ENCODE peak calls at places on chromosomes 11 and 22, in nine cellular contexts. R, V, D, P, F, U, I, G and J are unnamed samples.

GRCh38 chr11:65558785-65559509 is 788 bp upstream of the LTBP3 start:
- DNase-seq in U (no peak), G (no peak), V (no peak), R (peak; percentile 91), P (no peak), D (no peak), I (peak; percentile 64), F (no peak), J (peak; percentile 91)

GRCh38 chr11:120035756-120036155 is 102.2 kb downstream of the TRIM29 start:
- DNase-seq in U (no peak), I (no peak), V (no peak), R (no peak), P (no peak), G (no peak), F (no peak), D (no peak), J (no peak)

GRCh38 chr11:3192511-3193372 is 25.9 kb downstream of the MRGPRG start:
- DNase-seq in F (no peak), V (no peak), R (peak; percentile 71), I (no peak), P (no peak), U (no peak), G (no peak), D (no peak), J (no peak)

GRCh38 chr11:18394928-18395734 is 768 bp downstream of the LDHA start:
- DNase-seq in P (no peak), I (peak; percentile 9), R (peak; percentile 70), D (peak; percentile 18), G (no peak), F (peak; percentile 39), U (no peak), V (no peak), J (peak; percentile 36)

GRCh38 chr11:3046190-3046589 is 11.0 kb downstream of the CARS1 start:
- DNase-seq in D (no peak), U (no peak), V (no peak), R (peak; percentile 80), F (no peak), G (no peak), P (no peak), I (no peak), J (no peak)

GRCh38 chr11:102309621-102310541 is 7.4 kb upstream of the BIRC3 start:
- DNase-seq in R (no peak), P (no peak), F (no peak), I (no peak), G (no peak), D (no peak), U (no peak), V (no peak), J (no peak)

GRCh38 chr22:35437038-35437437 is 37.1 kb downstream of the MCM5 start:
- DNase-seq in F (no peak), V (no peak), U (no peak), P (no peak), R (no peak), G (no peak), D (no peak), I (no peak), J (no peak)

GRCh38 chr22:26139320-26139719 is 29.9 kb upstream of the SEZ6L start:
- DNase-seq in F (no peak), I (peak; percentile 46), P (no peak), V (no peak), R (peak; percentile 91), U (no peak), D (no peak), G (no peak), J (no peak)

GRCh38 chr11:129021295-129021694 is 78.6 kb upstream of the TP53AIP1 start:
- DNase-seq in R (no peak), V (no peak), F (no peak), U (no peak), P (no peak), D (no peak), G (no peak), I (no peak), J (no peak)

GRCh38 chr22:43570531-43571144 is 158.8 kb downstream of the MPPED1 start:
- DNase-seq in U (no peak), G (no peak), F (no peak), I (no peak), V (no peak), R (no peak), P (no peak), D (no peak), J (no peak)

GRCh38 chr11:44351898-44352498 is 42.1 kb upstream of the ALX4 start:
- DNase-seq in V (no peak), F (no peak), R (no peak), D (no peak), I (no peak), U (no peak), G (no peak), P (no peak), J (no peak)

GRCh38 chr22:47294222-47294532 is 531.7 kb downstream of the TBC1D22A start:
- DNase-seq in V (no peak), F (no peak), G (no peak), I (no peak), U (peak; percentile 63), P (peak; percentile 7), R (peak; percentile 51), D (no peak), J (no peak)

GRCh38 chr22:42493393-42493792 is 26.2 kb downstream of the RRP7A start:
- DNase-seq in U (no peak), I (no peak), P (no peak), V (no peak), F (no peak), G (no peak), R (no peak), D (no peak), J (no peak)

GRCh38 chr11:85774256-85775097 is 36.5 kb downstream of the SYTL2 start:
- DNase-seq in V (no peak), G (no peak), F (no peak), P (no peak), D (no peak), R (no peak), I (no peak), U (no peak), J (no peak)

GRCh38 chr11:78244546-78245315 is 56.0 kb downstream of the USP35 start:
- DNase-seq in G (no peak), P (no peak), D (no peak), I (no peak), V (no peak), U (no peak), F (no peak), R (no peak), J (no peak)

GRCh38 chr11:35377262-35377661 is 42.1 kb downstream of the SLC1A2 start:
- DNase-seq in U (no peak), R (no peak), V (no peak), P (no peak), G (no peak), F (no peak), D (no peak), I (no peak), J (no peak)

GRCh38 chr11:64723907-64724862 is 1.2 kb upstream of the NRXN2 start:
- DNase-seq in U (no peak), P (no peak), D (no peak), I (no peak), R (peak; percentile 76), V (no peak), G (no peak), F (no peak), J (no peak)

GRCh38 chr11:37182036-37182435 is 584.0 kb upstream of the RAG2 start:
- DNase-seq in R (no peak), P (no peak), U (no peak), G (no peak), F (no peak), V (no peak), I (no peak), D (no peak), J (no peak)

GRCh38 chr11:70243912-70244652 is 26.4 kb upstream of the PPFIA1 start:
- DNase-seq in R (peak; percentile 48), D (no peak), F (no peak), U (no peak), G (no peak), I (no peak), P (peak; percentile 13), V (no peak), J (no peak)

GRCh38 chr22:46815132-46815531 is 52.7 kb downstream of the TBC1D22A start:
- DNase-seq in V (no peak), U (no peak), I (no peak), P (no peak), D (no peak), F (no peak), G (no peak), R (no peak), J (no peak)

GRCh38 chr11:110763249-110764011 is 51.2 kb upstream of the ARHGAP20 start:
- DNase-seq in U (peak; percentile 72), I (peak; percentile 7), F (no peak), R (no peak), V (no peak), D (no peak), G (no peak), P (peak; percentile 67), J (no peak)

GRCh38 chr22:21714059-21714770 is 21.4 kb downstream of the YPEL1 start:
- DNase-seq in P (no peak), U (no peak), D (no peak), I (peak; percentile 89), R (no peak), V (no peak), G (no peak), F (no peak), J (no peak)

GRCh38 chr11:19628018-19628417 is 84.6 kb upstream of the NAV2 start:
- DNase-seq in G (no peak), F (no peak), U (peak; percentile 45), R (no peak), P (peak; percentile 84), D (no peak), V (no peak), I (peak; percentile 6), J (peak; percentile 33)

GRCh38 chr11:12232819-12233601 is 122.6 kb downstream of the MICAL2 start:
- DNase-seq in R (no peak), V (no peak), I (no peak), F (no peak), P (peak; percentile 83), U (peak; percentile 70), D (no peak), G (no peak), J (no peak)

GRCh38 chr22:17540481-17540880 is 22.8 kb upstream of the SLC25A18 start:
- DNase-seq in F (no peak), U (no peak), G (no peak), D (no peak), P (no peak), I (no peak), R (no peak), V (no peak), J (no peak)

GRCh38 chr11:69934861-69935494 is 115.8 kb upstream of the FGF3 start:
- DNase-seq in G (no peak), F (no peak), I (no peak), D (no peak), U (no peak), R (peak; percentile 39), P (no peak), V (no peak), J (no peak)

GRCh38 chr11:68030318-68031135 is at the start of gene NDUFS8:
- DNase-seq in U (peak; percentile 98), V (peak; percentile 99), I (peak; percentile 96), F (peak; percentile 92), R (peak; percentile 99), D (peak; percentile 91), G (peak; percentile 87), P (peak; percentile 99), J (peak; percentile 96)

GRCh38 chr11:27839226-27839913 is 139.1 kb upstream of the BDNF start:
- DNase-seq in I (no peak), G (no peak), R (no peak), P (peak; percentile 54), V (no peak), F (no peak), U (peak; percentile 9), D (no peak), J (no peak)

GRCh38 chr11:24298126-24298525 is 198.7 kb upstream of the LUZP2 start:
- DNase-seq in F (no peak), R (no peak), D (no peak), V (no peak), G (no peak), P (no peak), U (no peak), I (no peak), J (no peak)

GRCh38 chr11:107018274-107018901 is at the start of gene GUCY1A2:
- DNase-seq in P (no peak), F (peak; percentile 13), V (peak; percentile 15), D (no peak), R (peak; percentile 90), I (peak; percentile 3), G (no peak), U (no peak), J (peak; percentile 21)

GRCh38 chr11:13076961-13077360 is 67.8 kb downstream of the RASSF10 start:
- DNase-seq in U (no peak), P (no peak), G (no peak), D (no peak), F (no peak), V (no peak), I (no peak), R (no peak), J (no peak)